ENCODE peak calls at places on chromosomes 16 and 17, in nine cellular contexts. One of them, this sample, is unnamed.

GRCh38 chr17:55423535-55423934 is 1.9 kb upstream of the MMD start:
- DNase-seq in activated T-helper 1 cell treated with Interleukin-2 at 50 U/mL for 16 hours: no peak
- DNase-seq in Peyer's patch: no peak
- DNase-seq in NCI-H446: no peak
- DNase-seq in activated CD4-positive, alpha-beta T cell treated with anti-CD3 and anti-CD28 coated beads for 36 hours: no peak
- DNase-seq in cardiac muscle cell: no peak
- DNase-seq in anterior cingulate cortex: no peak
- DNase-seq in foreskin fibroblast: no peak
- DNase-seq in skeletal muscle cell: no peak
- DNase-seq in this sample: no peak

GRCh38 chr16:2895813-2896212 is 12.8 kb downstream of the FLYWCH2 start:
- DNase-seq in foreskin fibroblast: peak
- DNase-seq in skeletal muscle cell: no peak
- DNase-seq in Peyer's patch: no peak
- DNase-seq in cardiac muscle cell: no peak
- DNase-seq in activated CD4-positive, alpha-beta T cell treated with anti-CD3 and anti-CD28 coated beads for 36 hours: no peak
- DNase-seq in NCI-H446: no peak
- DNase-seq in activated T-helper 1 cell treated with Interleukin-2 at 50 U/mL for 16 hours: no peak
- DNase-seq in anterior cingulate cortex: no peak
- DNase-seq in this sample: no peak

GRCh38 chr16:8935989-8936388 is 27.7 kb downstream of the USP7 start:
- DNase-seq in skeletal muscle cell: no peak
- DNase-seq in activated CD4-positive, alpha-beta T cell treated with anti-CD3 and anti-CD28 coated beads for 36 hours: no peak
- DNase-seq in Peyer's patch: peak
- DNase-seq in anterior cingulate cortex: no peak
- DNase-seq in activated T-helper 1 cell treated with Interleukin-2 at 50 U/mL for 16 hours: no peak
- DNase-seq in foreskin fibroblast: no peak
- DNase-seq in cardiac muscle cell: no peak
- DNase-seq in NCI-H446: no peak
- DNase-seq in this sample: no peak

GRCh38 chr17:57859601-57860413 is 10.0 kb upstream of the MRPS23 start:
- DNase-seq in skeletal muscle cell: no peak
- DNase-seq in anterior cingulate cortex: no peak
- DNase-seq in cardiac muscle cell: no peak
- DNase-seq in foreskin fibroblast: no peak
- DNase-seq in activated CD4-positive, alpha-beta T cell treated with anti-CD3 and anti-CD28 coated beads for 36 hours: no peak
- DNase-seq in NCI-H446: no peak
- DNase-seq in Peyer's patch: no peak
- DNase-seq in activated T-helper 1 cell treated with Interleukin-2 at 50 U/mL for 16 hours: no peak
- DNase-seq in this sample: no peak

GRCh38 chr17:27817731-27818130 is 17.4 kb upstream of the NOS2 start:
- DNase-seq in activated T-helper 1 cell treated with Interleukin-2 at 50 U/mL for 16 hours: no peak
- DNase-seq in activated CD4-positive, alpha-beta T cell treated with anti-CD3 and anti-CD28 coated beads for 36 hours: no peak
- DNase-seq in cardiac muscle cell: no peak
- DNase-seq in skeletal muscle cell: no peak
- DNase-seq in NCI-H446: no peak
- DNase-seq in foreskin fibroblast: peak
- DNase-seq in anterior cingulate cortex: no peak
- DNase-seq in Peyer's patch: no peak
- DNase-seq in this sample: no peak

GRCh38 chr17:3222505-3222904 is 15.0 kb downstream of the OR1A1 start:
- DNase-seq in anterior cingulate cortex: no peak
- DNase-seq in NCI-H446: no peak
- DNase-seq in foreskin fibroblast: no peak
- DNase-seq in activated T-helper 1 cell treated with Interleukin-2 at 50 U/mL for 16 hours: no peak
- DNase-seq in Peyer's patch: no peak
- DNase-seq in cardiac muscle cell: no peak
- DNase-seq in activated CD4-positive, alpha-beta T cell treated with anti-CD3 and anti-CD28 coated beads for 36 hours: peak
- DNase-seq in skeletal muscle cell: no peak
- DNase-seq in this sample: no peak

GRCh38 chr16:67902831-67903230 is 9.8 kb downstream of the PSKH1 start:
- DNase-seq in anterior cingulate cortex: no peak
- DNase-seq in NCI-H446: no peak
- DNase-seq in skeletal muscle cell: no peak
- DNase-seq in activated CD4-positive, alpha-beta T cell treated with anti-CD3 and anti-CD28 coated beads for 36 hours: no peak
- DNase-seq in cardiac muscle cell: no peak
- DNase-seq in foreskin fibroblast: no peak
- DNase-seq in activated T-helper 1 cell treated with Interleukin-2 at 50 U/mL for 16 hours: no peak
- DNase-seq in Peyer's patch: no peak
- DNase-seq in this sample: no peak

GRCh38 chr17:1229354-1229890 is 40.8 kb upstream of the BHLHA9 start:
- DNase-seq in anterior cingulate cortex: no peak
- DNase-seq in foreskin fibroblast: peak
- DNase-seq in skeletal muscle cell: no peak
- DNase-seq in NCI-H446: no peak
- DNase-seq in Peyer's patch: peak
- DNase-seq in cardiac muscle cell: peak
- DNase-seq in activated CD4-positive, alpha-beta T cell treated with anti-CD3 and anti-CD28 coated beads for 36 hours: peak
- DNase-seq in activated T-helper 1 cell treated with Interleukin-2 at 50 U/mL for 16 hours: peak
- DNase-seq in this sample: no peak

GRCh38 chr17:3828151-3828851 is 17.7 kb downstream of the NCBP3 start:
- DNase-seq in cardiac muscle cell: no peak
- DNase-seq in activated T-helper 1 cell treated with Interleukin-2 at 50 U/mL for 16 hours: no peak
- DNase-seq in NCI-H446: peak
- DNase-seq in activated CD4-positive, alpha-beta T cell treated with anti-CD3 and anti-CD28 coated beads for 36 hours: no peak
- DNase-seq in foreskin fibroblast: no peak
- DNase-seq in skeletal muscle cell: no peak
- DNase-seq in Peyer's patch: no peak
- DNase-seq in anterior cingulate cortex: no peak
- DNase-seq in this sample: no peak

GRCh38 chr16:85355515-85355837 is 243.2 kb upstream of the CIBAR2 start:
- DNase-seq in activated CD4-positive, alpha-beta T cell treated with anti-CD3 and anti-CD28 coated beads for 36 hours: no peak
- DNase-seq in NCI-H446: no peak
- DNase-seq in anterior cingulate cortex: no peak
- DNase-seq in activated T-helper 1 cell treated with Interleukin-2 at 50 U/mL for 16 hours: no peak
- DNase-seq in cardiac muscle cell: no peak
- DNase-seq in Peyer's patch: no peak
- DNase-seq in skeletal muscle cell: no peak
- DNase-seq in foreskin fibroblast: no peak
- DNase-seq in this sample: no peak

GRCh38 chr16:16073884-16074781 is 124.7 kb downstream of the ABCC1 start:
- DNase-seq in anterior cingulate cortex: no peak
- DNase-seq in activated CD4-positive, alpha-beta T cell treated with anti-CD3 and anti-CD28 coated beads for 36 hours: no peak
- DNase-seq in skeletal muscle cell: peak
- DNase-seq in NCI-H446: no peak
- DNase-seq in activated T-helper 1 cell treated with Interleukin-2 at 50 U/mL for 16 hours: no peak
- DNase-seq in foreskin fibroblast: peak
- DNase-seq in cardiac muscle cell: peak
- DNase-seq in Peyer's patch: no peak
- DNase-seq in this sample: peak

GRCh38 chr17:7177210-7177953 is 1.8 kb downstream of the ASGR1 start:
- DNase-seq in foreskin fibroblast: peak
- DNase-seq in activated T-helper 1 cell treated with Interleukin-2 at 50 U/mL for 16 hours: peak
- DNase-seq in activated CD4-positive, alpha-beta T cell treated with anti-CD3 and anti-CD28 coated beads for 36 hours: peak
- DNase-seq in cardiac muscle cell: peak
- DNase-seq in anterior cingulate cortex: peak
- DNase-seq in NCI-H446: peak
- DNase-seq in skeletal muscle cell: no peak
- DNase-seq in Peyer's patch: peak
- DNase-seq in this sample: no peak

GRCh38 chr17:4208228-4208627 is 55.6 kb downstream of the ANKFY1 start:
- DNase-seq in Peyer's patch: no peak
- DNase-seq in activated CD4-positive, alpha-beta T cell treated with anti-CD3 and anti-CD28 coated beads for 36 hours: no peak
- DNase-seq in skeletal muscle cell: peak
- DNase-seq in foreskin fibroblast: peak
- DNase-seq in cardiac muscle cell: no peak
- DNase-seq in NCI-H446: no peak
- DNase-seq in anterior cingulate cortex: no peak
- DNase-seq in activated T-helper 1 cell treated with Interleukin-2 at 50 U/mL for 16 hours: no peak
- DNase-seq in this sample: no peak